ENCODE peak calls at places on chromosomes 13 and 19, in nine cellular contexts. M is heart left ventricle, P is breast epithelium, X is psoas muscle, V is tibial nerve, S is A549, W is thoracic aorta, L is SK-N-SH, G is aorta. K is an unnamed sample. For H3K9me3, the result is how much of the 10 kb centered on the place peaks cover.

GRCh38 chr19:3570619-3571018 is 2.1 kb upstream of the HMG20B start:
- DNase-seq in L (no peak), P (no peak), V (no peak), G (no peak), X (no peak), W (no peak), M (no peak), S (no peak), K (no peak)

GRCh38 chr13:74466015-74466414 is 331.8 kb upstream of the KLF12 start:
- DNase-seq in M (no peak), P (no peak), W (no peak), L (no peak), X (no peak), S (no peak), V (no peak), G (no peak), K (no peak)

GRCh38 chr19:39151209-39151608 is 25.6 kb downstream of the PAK4 start:
- DNase-seq in L (no peak), X (no peak), S (no peak), W (no peak), M (no peak), V (no peak), G (no peak), P (no peak), K (no peak)

GRCh38 chr19:4636761-4637160 is 2.6 kb upstream of the TNFAIP8L1 start:
- DNase-seq in V (no peak), L (no peak), P (no peak), S (no peak), W (no peak), G (no peak), M (no peak), X (no peak), K (no peak)

GRCh38 chr19:6662692-6663091 is 7.3 kb downstream of the TNFSF14 start:
- DNase-seq in L (no peak), G (no peak), M (no peak), S (no peak), P (no peak), W (no peak), V (no peak), X (no peak), K (no peak)

GRCh38 chr19:5293607-5294089 is 47.0 kb downstream of the PTPRS start:
- DNase-seq in L (peak), M (no peak), X (peak), P (no peak), W (no peak), V (no peak), G (no peak), S (no peak), K (no peak)

GRCh38 chr13:38895075-38895474 is 95.6 kb downstream of the STOML3 start:
- DNase-seq in X (no peak), G (no peak), S (no peak), L (no peak), V (no peak), W (no peak), M (no peak), P (no peak), K (no peak)

GRCh38 chr19:10701955-10702307 is 692 bp downstream of the QTRT1 start:
- DNase-seq in W (no peak), X (no peak), P (no peak), L (peak), S (no peak), M (no peak), G (no peak), V (no peak), K (no peak)

GRCh38 chr19:14580623-14581237 is 2.2 kb upstream of the CLEC17A start:
- DNase-seq in V (no peak), X (no peak), M (no peak), P (no peak), S (no peak), L (no peak), W (no peak), G (no peak), K (no peak)

GRCh38 chr13:36275190-36276002 is 22.2 kb downstream of the CCDC169 start:
- DNase-seq in P (no peak), G (no peak), L (peak), M (no peak), S (peak), V (no peak), X (no peak), W (no peak), K (no peak)

GRCh38 chr13:78022164-78022877 is 103.7 kb upstream of the EDNRB start:
- DNase-seq in P (no peak), X (no peak), W (no peak), V (no peak), G (peak), S (no peak), M (peak), L (no peak), K (no peak)

GRCh38 chr19:18500820-18501219 is 21.1 kb downstream of the ELL start:
- DNase-seq in X (peak), P (peak), V (no peak), W (peak), M (peak), G (peak), L (no peak), S (no peak), K (no peak)

GRCh38 chr13:105948143-105948542 is 587.3 kb downstream of the EFNB2 start:
- DNase-seq in W (no peak), M (no peak), V (no peak), P (no peak), S (no peak), L (no peak), G (no peak), X (no peak), K (no peak)

GRCh38 chr13:25732146-25732865 is 319.5 kb downstream of the SHISA2 start:
- DNase-seq in M (no peak), G (no peak), X (no peak), W (no peak), S (no peak), L (no peak), V (no peak), P (no peak), K (no peak)

GRCh38 chr13:41137241-41137640 is 4.6 kb upstream of the KBTBD6 start:
- DNase-seq in W (no peak), P (no peak), S (no peak), L (no peak), X (no peak), G (no peak), M (no peak), V (no peak), K (no peak)

GRCh38 chr13:97621631-97622030 is 187.7 kb downstream of the RAP2A start:
- DNase-seq in V (no peak), W (no peak), P (no peak), X (no peak), G (no peak), S (no peak), M (no peak), L (no peak), K (no peak)

GRCh38 chr19:10889880-10890279 is 18.5 kb downstream of the CARM1 start:
- DNase-seq in S (no peak), L (no peak), P (no peak), M (no peak), G (no peak), X (no peak), W (no peak), V (no peak), K (no peak)

GRCh38 chr19:2057484-2058469 is 6.7 kb upstream of the MKNK2 start:
- DNase-seq in L (no peak), W (no peak), P (no peak), G (no peak), S (no peak), X (peak), M (no peak), V (no peak), K (no peak)

GRCh38 chr13:39119422-39119821 is 81.2 kb downstream of the NHLRC3 start:
- DNase-seq in W (no peak), X (no peak), G (no peak), M (no peak), V (no peak), L (no peak), S (no peak), P (no peak), K (no peak)

GRCh38 chr13:110195547-110196485 is 111.1 kb downstream of the COL4A1 start:
- DNase-seq in L (no peak), G (no peak), P (no peak), M (no peak), X (no peak), W (no peak), V (no peak), S (no peak), K (no peak)

GRCh38 chr13:73633817-73634449 is 500.3 kb downstream of the KLF12 start:
- DNase-seq in G (no peak), V (no peak), S (no peak), X (no peak), M (no peak), P (no peak), W (no peak), L (no peak), K (no peak)

GRCh38 chr13:37651891-37652290 is 53.3 kb upstream of the POSTN start:
- DNase-seq in L (no peak), W (no peak), S (no peak), P (no peak), V (no peak), X (no peak), G (no peak), M (no peak), K (no peak)

GRCh38 chr19:33557720-33558119 is 36.1 kb upstream of the PEPD start:
- DNase-seq in G (no peak), M (no peak), S (no peak), W (no peak), X (no peak), L (no peak), P (peak), V (no peak), K (no peak)

GRCh38 chr13:27043013-27043412 is 128.6 kb downstream of the USP12 start:
- DNase-seq in X (no peak), L (peak), S (peak), M (no peak), V (no peak), W (peak), G (no peak), P (peak), K (no peak)

GRCh38 chr13:23618341-23618740 is 48.1 kb downstream of the TNFRSF19 start:
- DNase-seq in P (no peak), V (no peak), X (no peak), G (no peak), L (no peak), W (no peak), M (no peak), S (peak), K (no peak)

GRCh38 chr13:43564941-43565340 is 221.8 kb downstream of the ENOX1 start:
- DNase-seq in M (no peak), L (no peak), S (no peak), P (no peak), V (no peak), X (no peak), W (no peak), G (no peak), K (no peak)

GRCh38 chr19:3433805-3434540 is 46.4 kb downstream of the SMIM24 start:
- DNase-seq in V (no peak), S (no peak), G (no peak), P (no peak), M (no peak), W (no peak), X (peak), L (no peak), K (no peak)

GRCh38 chr13:99800004-99800403 is 171.6 kb downstream of the ZIC5 start:
- DNase-seq in S (no peak), P (no peak), V (no peak), M (no peak), G (no peak), X (no peak), L (no peak), W (no peak), K (no peak)

GRCh38 chr13:110476220-110476617 is 85.3 kb downstream of the RAB20 start:
- DNase-seq in V (no peak), S (no peak), L (no peak), X (no peak), M (no peak), G (no peak), P (no peak), W (no peak), K (no peak)

GRCh38 chr19:816500-816857 is 5.3 kb downstream of the PLPPR3 start:
- DNase-seq in V (no peak), L (no peak), M (no peak), P (no peak), W (no peak), G (no peak), S (no peak), X (no peak), K (no peak)

GRCh38 chr19:55042344-55042678 is 4.2 kb upstream of the GP6 start:
- DNase-seq in G (no peak), S (no peak), M (no peak), P (no peak), L (no peak), W (no peak), X (no peak), V (no peak), K (no peak)

GRCh38 chr13:18236528-18236815 is 945.2 kb downstream of the TUBA3C start:
- DNase-seq in P (no peak), S (no peak), X (no peak), G (no peak), L (no peak), W (no peak), V (no peak), M (no peak), K (no peak)
- H3K9me3 ChIP-seq in P (under half), S (under half), X (under half), G (under half), L (under half), W (under half), V (under half), M (under half), K (under half)

DNA sequence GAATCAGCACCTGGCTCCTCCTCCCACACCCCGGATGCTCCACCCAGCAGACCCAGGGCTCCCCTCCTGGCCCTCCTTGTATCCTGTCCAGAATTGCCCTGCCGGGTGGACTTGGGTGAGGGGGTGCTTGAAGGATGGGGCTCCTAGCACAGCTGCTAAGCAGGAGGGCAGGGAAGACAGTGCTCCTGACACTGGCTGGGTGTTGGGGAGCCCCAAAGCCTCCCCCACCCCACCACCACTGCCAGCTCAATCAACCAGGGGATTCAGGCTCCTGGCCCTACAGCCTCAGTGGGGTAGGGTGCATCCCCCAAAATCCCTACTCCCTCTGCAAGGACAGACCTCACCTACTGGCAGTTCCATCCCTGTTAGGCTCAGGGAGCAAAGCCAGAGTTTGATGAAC is 2.6 kb upstream of the CYP4F11 start:
- DNase-seq in X (no peak), V (no peak), G (no peak), W (no peak), L (no peak), M (no peak), P (no peak), S (no peak), K (no peak)
- H3K9me3 ChIP-seq in X (under half), V (under half), G (under half), W (under half), L (under half), M (under half), P (under half), S (under half), K (under half)

GRCh38 chr19:51919606-51920005 is 7.7 kb upstream of the ZNF613 start:
- DNase-seq in P (no peak), W (no peak), V (no peak), L (no peak), X (no peak), M (no peak), S (no peak), G (no peak), K (no peak)

GRCh38 chr19:51921949-51922348 is 5.3 kb upstream of the ZNF613 start:
- DNase-seq in W (no peak), G (no peak), L (no peak), S (no peak), M (no peak), V (no peak), X (no peak), P (no peak), K (no peak)

GRCh38 chr19:51915324-51915867 is 10.6 kb upstream of the ZNF649 start:
- DNase-seq in P (no peak), V (no peak), X (no peak), W (no peak), L (no peak), S (no peak), M (no peak), G (no peak), K (no peak)

DNA sequence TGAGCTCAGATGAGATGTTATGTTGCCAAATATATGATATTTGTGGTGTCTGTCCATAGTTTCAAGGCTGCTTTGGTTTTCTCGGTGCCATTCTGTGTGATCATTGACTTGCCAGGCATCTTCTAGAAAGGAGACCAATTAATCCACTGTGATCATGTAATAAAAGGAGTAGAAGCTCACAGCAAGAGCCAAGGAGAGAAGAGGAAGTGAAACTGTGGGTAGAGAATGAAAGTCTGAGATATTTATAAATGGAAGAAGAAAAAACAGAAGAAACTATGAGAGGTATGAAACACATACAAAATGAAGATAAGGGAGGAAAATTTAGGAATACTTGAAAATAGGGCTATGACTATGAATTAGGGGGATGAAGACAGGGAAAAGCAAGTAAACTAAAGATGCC is 11.1 kb upstream of the ZNF613 start:
- DNase-seq in P (no peak), S (no peak), G (no peak), M (no peak), X (no peak), L (no peak), W (no peak), V (no peak), K (no peak)
- H3K9me3 ChIP-seq in P (half or more), S (half or more), G (under half), M (under half), X (half or more), L (under half), W (half or more), V (under half), K (under half)

GRCh38 chr13:111917086-111917485 is 149.9 kb upstream of the SOX1 start:
- DNase-seq in X (no peak), L (no peak), P (no peak), S (no peak), M (no peak), W (no peak), V (no peak), G (no peak), K (no peak)
- H3K9me3 ChIP-seq in X (under half), L (under half), P (under half), S (under half), M (under half), W (under half), V (under half), G (under half), K (under half)

DNA sequence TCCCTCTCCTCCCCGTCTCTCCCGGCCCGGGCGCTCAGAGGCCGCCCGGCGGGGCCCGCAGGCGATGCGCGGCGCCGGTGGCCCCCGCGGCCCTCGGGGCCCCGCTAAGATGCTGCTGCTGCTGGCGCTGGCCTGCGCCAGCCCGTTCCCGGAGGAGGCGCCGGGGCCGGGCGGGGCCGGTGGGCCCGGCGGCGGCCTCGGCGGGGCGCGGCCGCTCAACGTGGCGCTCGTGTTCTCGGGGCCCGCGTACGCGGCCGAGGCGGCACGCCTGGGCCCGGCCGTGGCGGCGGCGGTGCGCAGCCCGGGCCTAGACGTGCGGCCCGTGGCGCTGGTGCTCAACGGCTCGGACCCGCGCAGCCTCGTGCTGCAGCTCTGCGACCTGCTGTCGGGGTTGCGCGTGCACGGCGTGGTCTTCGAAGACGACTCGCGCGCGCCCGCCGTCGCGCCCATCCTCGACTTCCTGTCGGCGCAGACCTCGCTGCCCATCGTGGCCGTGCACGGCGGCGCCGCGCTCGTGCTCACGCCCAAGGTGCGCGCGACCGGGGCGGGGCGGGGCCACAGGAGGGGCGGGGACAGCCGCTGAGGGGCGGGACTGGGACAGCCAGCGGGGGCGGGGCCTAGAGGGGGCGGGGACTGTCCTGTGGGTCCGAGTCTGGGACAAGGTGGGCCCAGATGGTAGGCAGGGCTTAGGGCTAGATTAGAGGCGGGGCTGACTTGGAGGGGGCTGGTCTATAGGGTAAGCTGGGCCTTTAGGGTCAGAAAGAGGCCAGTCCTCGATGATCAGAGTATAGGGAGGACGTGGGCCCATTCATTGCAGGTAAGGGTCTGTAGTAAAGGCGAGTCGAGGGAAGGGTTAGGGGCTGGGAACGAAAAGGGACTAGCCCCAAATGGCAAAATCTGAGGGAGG is 5.1 kb downstream of the GRIN2D start:
- DNase-seq in S (peak), X (peak), L (peak), P (no peak), G (peak), V (peak), W (peak), M (peak), K (peak)
- H3K9me3 ChIP-seq in S (under half), X (under half), L (under half), P (under half), G (under half), V (under half), W (under half), M (under half), K (under half)

DNA sequence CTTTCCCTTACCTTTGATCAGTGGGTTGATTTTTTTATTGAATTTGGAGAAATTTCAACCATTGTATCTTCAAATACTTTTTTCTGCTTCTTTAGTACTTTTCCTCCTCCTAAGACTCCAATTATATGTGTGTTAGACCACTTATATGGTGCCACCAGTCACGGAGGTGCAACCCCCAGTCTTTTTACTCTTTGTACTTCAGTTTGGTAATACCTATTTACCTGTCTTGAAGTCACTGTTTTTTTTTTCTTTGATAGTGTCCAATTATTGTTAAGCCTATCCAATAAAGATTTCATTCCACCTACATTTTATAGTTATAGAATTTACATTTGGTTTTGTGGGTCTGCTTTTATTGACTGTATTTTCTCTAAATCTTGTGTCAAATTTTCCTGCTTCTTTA is 14.9 kb downstream of the ZNF283 start:
- DNase-seq in P (no peak), M (no peak), S (no peak), L (no peak), G (no peak), X (no peak), W (no peak), V (no peak), K (no peak)
- H3K9me3 ChIP-seq in P (half or more), M (under half), S (half or more), L (half or more), G (under half), X (half or more), W (half or more), V (half or more), K (under half)

DNA sequence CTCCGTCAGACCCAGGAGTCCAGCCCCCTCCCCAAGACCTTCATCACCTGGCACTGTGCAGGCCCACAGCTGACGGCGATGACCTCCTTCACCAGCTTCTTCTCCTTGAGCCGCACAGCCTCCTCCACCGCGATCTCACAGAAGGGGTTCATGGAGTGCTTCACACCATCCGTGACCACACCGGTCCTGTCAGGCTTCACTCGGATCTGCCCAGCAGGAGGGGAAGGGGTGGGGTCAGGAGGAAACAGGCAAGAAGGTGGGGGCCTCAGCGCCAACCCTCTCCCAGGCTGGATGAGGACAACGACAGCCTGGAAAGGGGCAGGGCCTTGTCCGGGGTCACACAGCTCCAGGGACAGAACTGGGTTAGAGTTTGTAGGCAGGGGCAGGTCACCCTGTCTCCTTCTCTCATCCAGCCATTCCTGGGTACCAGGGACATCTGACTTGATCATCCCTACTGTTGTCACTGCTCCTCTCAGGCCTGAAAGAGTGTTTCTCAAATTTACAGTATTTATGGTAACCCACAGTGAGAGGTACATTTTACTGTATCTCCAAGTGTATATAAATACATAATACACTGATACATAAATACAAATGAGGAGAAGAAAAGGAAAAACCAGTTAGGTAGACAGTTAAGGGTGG is 12.0 kb downstream of the ETFB start:
- DNase-seq in P (no peak), L (no peak), V (no peak), G (no peak), M (no peak), W (no peak), X (peak), S (no peak), K (no peak)
- H3K9me3 ChIP-seq in P (under half), L (under half), V (under half), G (under half), M (under half), W (under half), X (under half), S (under half), K (under half)

K was measured in T-helper 17 cell.